ENCODE peak calls at places on chromosome 9, in nine cellular contexts. One of them, this sample, is unnamed.

GRCh38 chr9:35193762-35194161 is 32.0 kb downstream of the UNC13B start:
- DNase-seq in fibroblast of mammary gland: peak; percentile 10
- DNase-seq in stomach: no peak
- DNase-seq in CD4-positive, CD25-positive, alpha-beta regulatory T cell: no peak
- DNase-seq in GM23248: peak; percentile 13
- DNase-seq in gastrocnemius medialis: peak; percentile 17
- DNase-seq in tibial nerve: no peak
- DNase-seq in upper lobe of right lung: no peak
- DNase-seq in dorsolateral prefrontal cortex: no peak
- DNase-seq in this sample: no peak

GRCh38 chr9:94875300-94876063 is 149.0 kb downstream of the AOPEP start:
- DNase-seq in fibroblast of mammary gland: no peak
- DNase-seq in stomach: no peak
- DNase-seq in CD4-positive, CD25-positive, alpha-beta regulatory T cell: no peak
- DNase-seq in GM23248: no peak
- DNase-seq in gastrocnemius medialis: no peak
- DNase-seq in tibial nerve: no peak
- DNase-seq in upper lobe of right lung: no peak
- DNase-seq in dorsolateral prefrontal cortex: no peak
- DNase-seq in this sample: no peak

GRCh38 chr9:25472085-25472607 is 206.1 kb downstream of the TUSC1 start:
- DNase-seq in fibroblast of mammary gland: no peak
- DNase-seq in stomach: no peak
- DNase-seq in CD4-positive, CD25-positive, alpha-beta regulatory T cell: no peak
- DNase-seq in GM23248: no peak
- DNase-seq in gastrocnemius medialis: no peak
- DNase-seq in tibial nerve: no peak
- DNase-seq in upper lobe of right lung: no peak
- DNase-seq in dorsolateral prefrontal cortex: no peak
- DNase-seq in this sample: no peak

GRCh38 chr9:72465602-72466001 is 55.8 kb upstream of the TMC1 start:
- DNase-seq in fibroblast of mammary gland: no peak
- DNase-seq in stomach: no peak
- DNase-seq in CD4-positive, CD25-positive, alpha-beta regulatory T cell: no peak
- DNase-seq in GM23248: peak; percentile 63
- DNase-seq in gastrocnemius medialis: no peak
- DNase-seq in tibial nerve: no peak
- DNase-seq in upper lobe of right lung: no peak
- DNase-seq in dorsolateral prefrontal cortex: no peak
- DNase-seq in this sample: no peak

GRCh38 chr9:114682846-114683245 is 854 bp upstream of the TEX48 start:
- DNase-seq in fibroblast of mammary gland: no peak
- DNase-seq in stomach: no peak
- DNase-seq in CD4-positive, CD25-positive, alpha-beta regulatory T cell: no peak
- DNase-seq in GM23248: no peak
- DNase-seq in gastrocnemius medialis: no peak
- DNase-seq in tibial nerve: no peak
- DNase-seq in upper lobe of right lung: no peak
- DNase-seq in dorsolateral prefrontal cortex: no peak
- DNase-seq in this sample: no peak

GRCh38 chr9:26971721-26972120 is 15.5 kb downstream of the IFT74 start:
- DNase-seq in fibroblast of mammary gland: no peak
- DNase-seq in stomach: no peak
- DNase-seq in CD4-positive, CD25-positive, alpha-beta regulatory T cell: no peak
- DNase-seq in GM23248: no peak
- DNase-seq in gastrocnemius medialis: no peak
- DNase-seq in tibial nerve: no peak
- DNase-seq in upper lobe of right lung: no peak
- DNase-seq in dorsolateral prefrontal cortex: no peak
- DNase-seq in this sample: no peak

GRCh38 chr9:98010450-98010849 is 27.3 kb downstream of the ANP32B start:
- DNase-seq in fibroblast of mammary gland: peak; percentile 67
- DNase-seq in stomach: no peak
- DNase-seq in CD4-positive, CD25-positive, alpha-beta regulatory T cell: no peak
- DNase-seq in GM23248: peak; percentile 69
- DNase-seq in gastrocnemius medialis: peak; percentile 70
- DNase-seq in tibial nerve: no peak
- DNase-seq in upper lobe of right lung: no peak
- DNase-seq in dorsolateral prefrontal cortex: no peak
- DNase-seq in this sample: no peak

GRCh38 chr9:34502471-34503335 is 20.1 kb downstream of the ENHO start:
- DNase-seq in fibroblast of mammary gland: no peak
- DNase-seq in stomach: no peak
- DNase-seq in CD4-positive, CD25-positive, alpha-beta regulatory T cell: no peak
- DNase-seq in GM23248: no peak
- DNase-seq in gastrocnemius medialis: no peak
- DNase-seq in tibial nerve: no peak
- DNase-seq in upper lobe of right lung: no peak
- DNase-seq in dorsolateral prefrontal cortex: no peak
- DNase-seq in this sample: no peak

GRCh38 chr9:97979778-97980478 is 3.2 kb upstream of the ANP32B start:
- DNase-seq in fibroblast of mammary gland: no peak
- DNase-seq in stomach: no peak
- DNase-seq in CD4-positive, CD25-positive, alpha-beta regulatory T cell: no peak
- DNase-seq in GM23248: peak; percentile 7
- DNase-seq in gastrocnemius medialis: no peak
- DNase-seq in tibial nerve: no peak
- DNase-seq in upper lobe of right lung: no peak
- DNase-seq in dorsolateral prefrontal cortex: no peak
- DNase-seq in this sample: no peak

GRCh38 chr9:79256691-79257213 is 315.0 kb upstream of the TLE4 start:
- DNase-seq in fibroblast of mammary gland: peak; percentile 28
- DNase-seq in stomach: no peak
- DNase-seq in CD4-positive, CD25-positive, alpha-beta regulatory T cell: no peak
- DNase-seq in GM23248: peak; percentile 55
- DNase-seq in gastrocnemius medialis: no peak
- DNase-seq in tibial nerve: no peak
- DNase-seq in upper lobe of right lung: no peak
- DNase-seq in dorsolateral prefrontal cortex: no peak
- DNase-seq in this sample: peak; percentile 69

GRCh38 chr9:116647515-116647809 is 39.6 kb upstream of the TRIM32 start:
- DNase-seq in fibroblast of mammary gland: no peak
- DNase-seq in stomach: no peak
- DNase-seq in CD4-positive, CD25-positive, alpha-beta regulatory T cell: no peak
- DNase-seq in GM23248: no peak
- DNase-seq in gastrocnemius medialis: peak; percentile 89
- DNase-seq in tibial nerve: no peak
- DNase-seq in upper lobe of right lung: no peak
- DNase-seq in dorsolateral prefrontal cortex: no peak
- DNase-seq in this sample: no peak

DNA sequence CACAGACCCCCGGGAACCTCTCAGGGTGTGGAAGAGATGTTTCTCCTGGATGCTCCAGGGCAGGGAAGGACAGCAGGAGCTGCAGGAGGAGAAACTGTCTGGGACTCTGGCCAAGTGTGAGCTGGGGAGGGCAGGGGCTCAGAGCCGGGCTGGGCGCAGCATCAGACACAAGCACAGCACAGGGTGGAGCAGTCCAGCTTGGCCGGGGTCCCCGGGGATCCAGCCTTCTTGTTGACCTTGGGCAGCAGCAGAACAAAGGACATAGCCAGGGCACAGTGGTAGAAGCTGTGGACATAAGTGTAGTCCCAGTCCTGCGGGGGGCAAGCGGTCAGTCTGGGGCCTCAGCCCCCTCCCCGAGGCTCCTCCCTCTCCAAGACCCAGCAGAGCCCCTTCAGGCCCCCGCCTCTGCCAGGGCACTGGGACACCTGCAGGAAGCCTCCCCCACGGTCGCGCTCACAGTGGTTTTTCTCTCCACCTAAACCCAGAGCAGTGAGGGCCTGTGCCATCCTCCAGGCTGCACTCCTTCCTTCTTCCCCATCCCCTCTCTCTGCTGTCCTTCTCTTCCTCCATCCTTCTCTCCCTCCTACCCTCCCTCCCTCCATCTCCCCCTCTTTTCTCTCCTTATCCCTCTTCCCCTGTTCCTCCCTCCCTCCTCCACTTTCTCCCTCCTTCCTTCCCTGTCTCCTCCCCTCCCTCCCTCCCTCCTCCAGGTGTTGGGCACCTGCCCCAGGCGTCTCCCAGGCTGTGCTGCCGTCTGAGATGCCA is 10.1 kb downstream of the MYMK start:
- DNase-seq in fibroblast of mammary gland: no peak
- DNase-seq in stomach: no peak
- DNase-seq in CD4-positive, CD25-positive, alpha-beta regulatory T cell: no peak
- DNase-seq in GM23248: no peak
- DNase-seq in gastrocnemius medialis: no peak
- DNase-seq in tibial nerve: no peak
- DNase-seq in upper lobe of right lung: no peak
- DNase-seq in dorsolateral prefrontal cortex: no peak
- DNase-seq in this sample: no peak
- H3K4me3 ChIP-seq in fibroblast of mammary gland: no peak overlapping the region
- H3K4me3 ChIP-seq in stomach: no peak overlapping the region
- H3K4me3 ChIP-seq in CD4-positive, CD25-positive, alpha-beta regulatory T cell: no peak overlapping the region
- H3K4me3 ChIP-seq in GM23248: no peak overlapping the region
- H3K4me3 ChIP-seq in gastrocnemius medialis: no peak overlapping the region
- H3K4me3 ChIP-seq in tibial nerve: no peak overlapping the region
- H3K4me3 ChIP-seq in upper lobe of right lung: no peak overlapping the region
- H3K4me3 ChIP-seq in dorsolateral prefrontal cortex: no peak overlapping the region
- H3K4me3 ChIP-seq in this sample: no peak overlapping the region

DNA sequence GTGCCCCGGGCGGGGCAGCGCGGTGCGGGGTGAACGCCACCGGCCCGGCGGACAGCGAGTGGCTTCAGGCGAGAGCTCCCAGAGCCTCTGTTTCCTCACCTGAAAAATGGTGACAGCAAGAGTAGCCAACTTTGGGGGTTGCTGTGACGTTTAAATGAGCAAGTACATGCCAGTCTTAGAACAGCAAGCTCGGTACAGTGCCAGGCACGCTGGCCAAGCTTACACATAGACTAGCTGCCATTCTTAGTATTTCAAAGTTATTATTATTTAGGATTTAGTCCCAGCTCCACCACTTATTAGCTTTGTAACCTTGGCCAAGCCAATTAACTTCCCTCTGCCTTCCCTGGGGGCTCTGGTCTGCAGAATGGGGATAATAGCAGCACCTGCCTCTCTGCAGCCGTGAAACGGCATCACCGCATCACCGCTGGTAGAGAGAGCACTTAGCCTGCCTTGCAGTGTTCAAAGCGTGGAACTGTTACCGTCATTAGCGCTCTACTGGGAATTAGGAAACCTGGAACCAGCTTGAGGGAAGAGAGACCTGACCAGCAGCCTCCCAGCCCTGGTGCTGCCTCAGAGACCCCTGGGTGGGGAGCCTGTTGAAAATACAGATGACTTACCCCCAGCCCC is at the start of gene C9orf50:
- DNase-seq in fibroblast of mammary gland: no peak
- DNase-seq in stomach: no peak
- DNase-seq in CD4-positive, CD25-positive, alpha-beta regulatory T cell: no peak
- DNase-seq in GM23248: peak; percentile 59
- DNase-seq in gastrocnemius medialis: no peak
- DNase-seq in tibial nerve: no peak
- DNase-seq in upper lobe of right lung: no peak
- DNase-seq in dorsolateral prefrontal cortex: no peak
- DNase-seq in this sample: no peak
- H3K4me3 ChIP-seq in fibroblast of mammary gland: peak within 1 kb of the TSS; percentile 35
- H3K4me3 ChIP-seq in stomach: peak within 1 kb of the TSS; percentile 52
- H3K4me3 ChIP-seq in CD4-positive, CD25-positive, alpha-beta regulatory T cell: no peak within 1 kb of the TSS
- H3K4me3 ChIP-seq in GM23248: peak within 1 kb of the TSS; percentile 75
- H3K4me3 ChIP-seq in gastrocnemius medialis: peak within 1 kb of the TSS; percentile 64
- H3K4me3 ChIP-seq in tibial nerve: peak within 1 kb of the TSS; percentile 33
- H3K4me3 ChIP-seq in upper lobe of right lung: peak within 1 kb of the TSS; percentile 44
- H3K4me3 ChIP-seq in dorsolateral prefrontal cortex: peak within 1 kb of the TSS; percentile 67
- H3K4me3 ChIP-seq in this sample: peak within 1 kb of the TSS; percentile 35

GRCh38 chr9:136997355-136997754 is 987 bp upstream of the CLIC3 start:
- DNase-seq in fibroblast of mammary gland: no peak
- DNase-seq in stomach: no peak
- DNase-seq in CD4-positive, CD25-positive, alpha-beta regulatory T cell: no peak
- DNase-seq in GM23248: no peak
- DNase-seq in gastrocnemius medialis: no peak
- DNase-seq in tibial nerve: no peak
- DNase-seq in upper lobe of right lung: no peak
- DNase-seq in dorsolateral prefrontal cortex: no peak
- DNase-seq in this sample: no peak

GRCh38 chr9:137001857-137002645 is 5.7 kb upstream of the CLIC3 start:
- DNase-seq in fibroblast of mammary gland: no peak
- DNase-seq in stomach: no peak
- DNase-seq in CD4-positive, CD25-positive, alpha-beta regulatory T cell: no peak
- DNase-seq in GM23248: no peak
- DNase-seq in gastrocnemius medialis: no peak
- DNase-seq in tibial nerve: no peak
- DNase-seq in upper lobe of right lung: no peak
- DNase-seq in dorsolateral prefrontal cortex: no peak
- DNase-seq in this sample: no peak

GRCh38 chr9:136997830-136998234 is 1.5 kb upstream of the CLIC3 start:
- DNase-seq in fibroblast of mammary gland: no peak
- DNase-seq in stomach: no peak
- DNase-seq in CD4-positive, CD25-positive, alpha-beta regulatory T cell: no peak
- DNase-seq in GM23248: no peak
- DNase-seq in gastrocnemius medialis: no peak
- DNase-seq in tibial nerve: no peak
- DNase-seq in upper lobe of right lung: no peak
- DNase-seq in dorsolateral prefrontal cortex: no peak
- DNase-seq in this sample: no peak

GRCh38 chr9:137002646-137003041 is 6.3 kb upstream of the CLIC3 start:
- DNase-seq in fibroblast of mammary gland: no peak
- DNase-seq in stomach: no peak
- DNase-seq in CD4-positive, CD25-positive, alpha-beta regulatory T cell: no peak
- DNase-seq in GM23248: no peak
- DNase-seq in gastrocnemius medialis: no peak
- DNase-seq in tibial nerve: no peak
- DNase-seq in upper lobe of right lung: no peak
- DNase-seq in dorsolateral prefrontal cortex: no peak
- DNase-seq in this sample: no peak

GRCh38 chr9:137000177-137000930 is 4.0 kb upstream of the CLIC3 start:
- DNase-seq in fibroblast of mammary gland: peak; percentile 31
- DNase-seq in stomach: no peak
- DNase-seq in CD4-positive, CD25-positive, alpha-beta regulatory T cell: no peak
- DNase-seq in GM23248: peak; percentile 59
- DNase-seq in gastrocnemius medialis: no peak
- DNase-seq in tibial nerve: no peak
- DNase-seq in upper lobe of right lung: no peak
- DNase-seq in dorsolateral prefrontal cortex: no peak
- DNase-seq in this sample: no peak
- H3K4me3 ChIP-seq in fibroblast of mammary gland: no peak overlapping the region
- H3K4me3 ChIP-seq in stomach: no peak overlapping the region
- H3K4me3 ChIP-seq in CD4-positive, CD25-positive, alpha-beta regulatory T cell: peak overlapping the region; percentile 35
- H3K4me3 ChIP-seq in GM23248: no peak overlapping the region
- H3K4me3 ChIP-seq in gastrocnemius medialis: no peak overlapping the region
- H3K4me3 ChIP-seq in tibial nerve: no peak overlapping the region
- H3K4me3 ChIP-seq in upper lobe of right lung: no peak overlapping the region
- H3K4me3 ChIP-seq in dorsolateral prefrontal cortex: no peak overlapping the region
- H3K4me3 ChIP-seq in this sample: no peak overlapping the region

GRCh38 chr9:5184776-5185175 is 663 bp downstream of the INSL6 start:
- DNase-seq in fibroblast of mammary gland: no peak
- DNase-seq in stomach: no peak
- DNase-seq in CD4-positive, CD25-positive, alpha-beta regulatory T cell: no peak
- DNase-seq in GM23248: no peak
- DNase-seq in gastrocnemius medialis: no peak
- DNase-seq in tibial nerve: no peak
- DNase-seq in upper lobe of right lung: no peak
- DNase-seq in dorsolateral prefrontal cortex: no peak
- DNase-seq in this sample: no peak

GRCh38 chr9:5188060-5188707 is 2.7 kb upstream of the INSL6 start:
- DNase-seq in fibroblast of mammary gland: no peak
- DNase-seq in stomach: no peak
- DNase-seq in CD4-positive, CD25-positive, alpha-beta regulatory T cell: no peak
- DNase-seq in GM23248: no peak
- DNase-seq in gastrocnemius medialis: no peak
- DNase-seq in tibial nerve: no peak
- DNase-seq in upper lobe of right lung: no peak
- DNase-seq in dorsolateral prefrontal cortex: no peak
- DNase-seq in this sample: no peak

GRCh38 chr9:5186416-5187169 is 1.2 kb upstream of the INSL6 start:
- DNase-seq in fibroblast of mammary gland: peak; percentile 67
- DNase-seq in stomach: peak; percentile 59
- DNase-seq in CD4-positive, CD25-positive, alpha-beta regulatory T cell: peak; percentile 28
- DNase-seq in GM23248: peak; percentile 74
- DNase-seq in gastrocnemius medialis: peak; percentile 30
- DNase-seq in tibial nerve: peak; percentile 32
- DNase-seq in upper lobe of right lung: no peak
- DNase-seq in dorsolateral prefrontal cortex: no peak
- DNase-seq in this sample: peak; percentile 2

GRCh38 chr9:5185220-5185840 is at the start of gene INSL6:
- DNase-seq in fibroblast of mammary gland: no peak
- DNase-seq in stomach: no peak
- DNase-seq in CD4-positive, CD25-positive, alpha-beta regulatory T cell: no peak
- DNase-seq in GM23248: no peak
- DNase-seq in gastrocnemius medialis: no peak
- DNase-seq in tibial nerve: no peak
- DNase-seq in upper lobe of right lung: no peak
- DNase-seq in dorsolateral prefrontal cortex: no peak
- DNase-seq in this sample: no peak
- H3K4me3 ChIP-seq in fibroblast of mammary gland: no peak within 1 kb of the TSS
- H3K4me3 ChIP-seq in stomach: no peak within 1 kb of the TSS
- H3K4me3 ChIP-seq in CD4-positive, CD25-positive, alpha-beta regulatory T cell: no peak within 1 kb of the TSS
- H3K4me3 ChIP-seq in GM23248: no peak within 1 kb of the TSS
- H3K4me3 ChIP-seq in gastrocnemius medialis: no peak within 1 kb of the TSS
- H3K4me3 ChIP-seq in tibial nerve: no peak within 1 kb of the TSS
- H3K4me3 ChIP-seq in upper lobe of right lung: no peak within 1 kb of the TSS
- H3K4me3 ChIP-seq in dorsolateral prefrontal cortex: no peak within 1 kb of the TSS
- H3K4me3 ChIP-seq in this sample: no peak within 1 kb of the TSS

This sample was measured in MG63.